ENCODE peak calls at places on chromosome 19, in eight cellular contexts. A, N, D, M, R, Q, P and V are unnamed samples.
A peak's percentile ranks its signal among the peaks of the same experiment; 100 is the strongest.

GRCh38 chr19:10718205-10719196 is 622 bp downstream of the DNM2 start:
- DNase-seq in Q (peak; percentile 58), R (peak; percentile 28), D (peak; percentile 54), N (peak; percentile 77), M (peak; percentile 56), P (no peak), A (peak; percentile 49), V (no peak)

GRCh38 chr19:35995655-35995993 is 636 bp downstream of the SDHAF1 start:
- DNase-seq in A (peak; percentile 41), Q (peak; percentile 39), D (no peak), P (no peak), N (peak; percentile 76), M (peak; percentile 25), R (peak; percentile 8), V (no peak)

GRCh38 chr19:3546119-3546518 is 7.1 kb downstream of the TEKTIP1 start:
- DNase-seq in R (no peak), N (no peak), Q (no peak), A (no peak), P (no peak), M (no peak), D (no peak), V (no peak)

GRCh38 chr19:28283592-28283991 is 929.4 kb downstream of the UQCRFS1 start:
- DNase-seq in P (no peak), N (no peak), M (no peak), R (no peak), A (no peak), Q (no peak), D (no peak), V (no peak)

GRCh38 chr19:14517840-14518505 is at the start of gene DNAJB1:
- DNase-seq in N (peak; percentile 92), A (peak; percentile 90), P (peak; percentile 88), Q (peak; percentile 87), R (peak; percentile 64), D (peak; percentile 80), M (peak; percentile 86), V (peak; percentile 57)

GRCh38 chr19:8577247-8577646 is at the start of gene MYO1F:
- DNase-seq in N (peak; percentile 70), P (no peak), Q (peak; percentile 61), M (peak; percentile 65), D (no peak), R (no peak), A (peak; percentile 74), V (peak; percentile 43)

GRCh38 chr19:6233051-6233826 is 46.5 kb downstream of the MLLT1 start:
- DNase-seq in A (peak; percentile 83), D (no peak), R (peak; percentile 43), P (no peak), M (peak; percentile 78), Q (peak; percentile 81), N (peak; percentile 80), V (no peak)

GRCh38 chr19:4697304-4697703 is 26.3 kb downstream of the DPP9 start:
- DNase-seq in M (no peak), R (no peak), A (no peak), Q (no peak), N (peak; percentile 61), D (peak; percentile 23), P (no peak), V (no peak)

GRCh38 chr19:38711726-38712153 is 32.5 kb downstream of the CAPN12 start:
- DNase-seq in D (no peak), A (peak; percentile 55), R (peak; percentile 97), Q (peak; percentile 60), P (no peak), M (no peak), N (peak; percentile 71), V (no peak)

GRCh38 chr19:41815301-41815700 is 18.9 kb downstream of the CEACAM3 start:
- DNase-seq in N (no peak), A (no peak), R (no peak), P (no peak), D (no peak), Q (no peak), M (no peak), V (no peak)

GRCh38 chr19:5261151-5261890 is 79.3 kb downstream of the PTPRS start:
- DNase-seq in N (peak; percentile 42), P (no peak), M (no peak), D (peak; percentile 68), A (no peak), Q (no peak), R (no peak), V (no peak)

GRCh38 chr19:39941615-39942507 is 7.4 kb upstream of the FCGBP start:
- DNase-seq in Q (no peak), P (no peak), R (peak; percentile 38), A (no peak), N (no peak), M (no peak), D (no peak), V (no peak)

GRCh38 chr19:4069331-4069959 is 2.7 kb upstream of the ZBTB7A start:
- DNase-seq in D (no peak), N (peak; percentile 72), M (no peak), Q (no peak), A (no peak), R (no peak), P (peak; percentile 68), V (no peak)

GRCh38 chr19:46131485-46132143 is 7.1 kb upstream of the IGFL3 start:
- DNase-seq in P (no peak), R (no peak), N (no peak), D (no peak), M (no peak), Q (no peak), A (no peak), V (no peak)
- H3K4me3 ChIP-seq in P (no peak overlapping the region), R (no peak overlapping the region), N (no peak overlapping the region), D (no peak overlapping the region), M (no peak overlapping the region), Q (no peak overlapping the region), A (no peak overlapping the region), V (no peak overlapping the region)

DNA sequence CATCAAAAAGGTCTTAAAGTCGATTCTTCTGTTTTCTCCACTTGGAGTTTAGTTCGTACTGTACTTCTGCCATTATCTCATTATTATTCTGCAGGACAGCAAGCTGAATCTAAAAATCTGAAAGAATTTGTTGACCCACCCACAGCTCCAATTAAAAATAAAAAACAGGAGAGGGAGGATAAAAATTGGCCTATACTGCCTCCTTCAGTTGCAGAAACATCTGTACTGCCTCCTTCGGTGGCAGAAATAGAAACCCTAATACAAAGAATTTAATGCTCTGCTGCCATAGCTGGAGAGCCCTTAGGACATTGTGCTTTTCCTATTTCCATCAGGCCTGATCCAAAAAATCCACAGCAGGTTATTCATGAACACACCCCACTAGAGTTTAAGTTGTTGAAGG is 9.8 kb downstream of the ZNF350 start:
- DNase-seq in D (no peak), A (no peak), P (no peak), R (no peak), Q (no peak), M (no peak), N (no peak), V (no peak)
- H3K9me3 ChIP-seq in D (peaks cover 66% of the 10 kb centered on the region), A (peaks cover 39% of the 10 kb centered on the region), P (peaks cover 90% of the 10 kb centered on the region), R (peaks cover 63% of the 10 kb centered on the region), Q (peaks cover 7% of the 10 kb centered on the region), M (peaks cover 98% of the 10 kb centered on the region), N (peaks cover 83% of the 10 kb centered on the region), V (peaks cover 100% of the 10 kb centered on the region)

DNA sequence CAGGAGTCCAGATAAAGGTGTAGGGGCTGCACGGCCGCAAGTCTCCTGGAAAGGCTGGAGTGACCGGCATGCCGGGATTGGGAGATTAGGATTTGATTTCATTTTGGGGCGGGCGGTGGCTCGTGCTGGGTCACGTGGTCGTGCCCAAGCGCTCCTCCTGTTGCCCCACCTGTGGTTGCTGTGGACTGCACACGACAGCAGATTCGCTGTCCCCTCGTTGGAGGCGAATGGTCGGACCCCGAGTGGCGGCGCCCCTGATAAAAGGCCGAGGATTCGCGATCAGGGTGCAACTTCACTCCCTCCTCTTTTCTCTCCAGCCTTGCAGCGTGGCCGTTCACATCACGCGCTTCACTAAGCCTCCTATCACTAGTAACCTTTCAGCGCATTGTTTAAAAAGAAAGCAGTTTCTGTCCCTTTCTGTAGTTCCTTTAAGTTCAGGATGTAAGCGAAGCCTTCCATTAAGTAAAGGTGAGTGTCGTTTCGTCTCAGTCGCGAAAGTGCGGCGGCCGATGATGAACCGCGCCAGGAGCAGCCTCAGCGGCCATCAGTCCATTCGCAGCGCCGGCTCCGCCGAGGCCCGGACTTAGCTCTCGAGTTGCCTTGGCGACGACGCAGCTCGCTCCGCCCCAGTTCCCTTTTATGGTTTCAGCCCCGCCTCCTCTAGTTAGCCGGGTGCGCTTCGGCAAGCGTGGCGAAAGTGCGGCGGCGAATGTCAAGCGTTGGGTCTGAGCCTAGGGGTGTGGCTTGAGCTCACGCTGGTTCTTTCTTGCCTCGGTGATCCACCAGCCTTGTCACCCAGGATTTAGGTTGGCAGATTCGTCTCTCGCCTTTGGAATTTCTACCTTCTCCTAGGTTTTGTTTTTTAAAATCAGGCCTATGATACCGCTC is 1.7 kb upstream of the PPP1R37 start:
- DNase-seq in A (peak; percentile 99), N (peak; percentile 99), M (peak; percentile 98), P (peak; percentile 99), D (peak; percentile 98), R (peak; percentile 99), Q (peak; percentile 99), V (peak; percentile 98)
- H3K4me3 ChIP-seq in A (peak overlapping the region; percentile 69), N (peak overlapping the region; percentile 100), M (peak overlapping the region; percentile 100), P (peak overlapping the region; percentile 96), D (peak overlapping the region; percentile 80), R (peak overlapping the region; percentile 46), Q (peak overlapping the region; percentile 84), V (peak overlapping the region; percentile 56)

DNA sequence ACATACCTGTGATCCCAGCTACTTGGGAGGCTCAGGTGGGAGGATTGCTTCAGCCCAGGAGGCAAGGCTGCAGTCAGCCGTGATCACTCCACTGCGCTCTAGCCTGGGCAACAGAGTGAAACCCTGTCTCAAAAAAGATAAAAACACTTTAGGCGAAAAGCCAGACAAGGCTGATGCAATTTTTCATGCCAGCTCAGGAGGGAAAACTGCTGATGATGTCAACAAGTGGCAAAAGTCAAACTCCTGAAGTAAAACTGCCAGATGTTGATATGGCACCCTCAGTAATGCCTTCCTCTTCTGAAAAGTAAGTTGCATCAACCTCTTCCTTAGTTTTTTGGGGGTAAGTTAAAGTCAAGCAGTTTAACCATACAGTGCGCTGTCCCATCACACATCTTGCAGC is 15.6 kb downstream of the ZNF599 start:
- DNase-seq in N (no peak), R (no peak), M (no peak), P (no peak), D (no peak), A (no peak), Q (no peak), V (no peak)
- H3K9me3 ChIP-seq in N (peaks cover 86% of the 10 kb centered on the region), R (peaks cover 59% of the 10 kb centered on the region), M (peaks cover 100% of the 10 kb centered on the region), P (peaks cover 68% of the 10 kb centered on the region), D (peaks cover 66% of the 10 kb centered on the region), A (peaks cover 75% of the 10 kb centered on the region), Q (peaks cover 7% of the 10 kb centered on the region), V (no peaks in the 10 kb centered on the region)

DNA sequence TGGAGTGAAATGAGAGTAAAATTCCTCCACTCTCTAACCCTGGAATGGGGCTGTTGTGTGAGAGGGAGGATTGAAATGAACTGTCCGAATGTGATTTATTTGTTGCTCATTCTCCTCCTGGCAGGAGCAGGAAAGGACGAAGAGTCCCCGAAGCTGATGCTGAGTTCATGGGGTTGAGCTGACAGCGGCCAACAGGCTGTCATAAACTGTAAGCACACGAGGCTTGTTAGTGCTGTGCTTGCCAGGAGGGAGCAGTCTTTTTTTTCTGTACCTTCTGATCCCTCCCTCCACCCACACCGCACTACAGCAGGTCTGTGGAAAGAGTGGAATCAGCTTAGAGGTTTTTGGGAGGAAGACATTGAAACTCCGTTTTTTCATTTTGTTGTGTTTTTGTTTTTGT is 33.0 kb upstream of the ZNF331 start:
- DNase-seq in P (no peak), A (no peak), Q (no peak), R (no peak), N (no peak), M (no peak), D (no peak), V (no peak)
- H3K4me3 ChIP-seq in P (no peak overlapping the region), A (peak overlapping the region; percentile 9), Q (no peak overlapping the region), R (no peak overlapping the region), N (peak overlapping the region; percentile 35), M (peak overlapping the region; percentile 51), D (no peak overlapping the region), V (peak overlapping the region; percentile 18)